ENCODE peak calls at places on chromosome 17, in seven cellular contexts. K is HTR-8/SVneo; Z is activated T-helper 1 cell treated with anti-CD3 and anti-CD28 coated beads, Interleukin-12 subunit alpha, Interleukin-12 subunit beta, Interleukin-2, Interleukin-4 antibody, amounts not matched to agents 30 ng/mL and 10 ng/mL and 1 ng/mL, durations not matched to agents 14 hours and 24 hours and 36 hours; W is suprapubic skin; Q is C1 segment of cervical spinal cord; V is SK-N-SH; G is activated effector memory CD4-positive, alpha-beta T cell treated with Interleukin-2 at 50 U/mL for 16 hours. Y is an unnamed sample.

GRCh38 chr17:4229627-4230026 is 34.2 kb downstream of the ANKFY1 start:
- DNase-seq in K (no peak), Z (no peak), W (peak), Q (peak), V (no peak), G (no peak), Y (no peak)

GRCh38 chr17:74199306-74200092 is 4.0 kb upstream of the RPL38 start:
- DNase-seq in K (peak), Z (peak), W (no peak), Q (peak), V (peak), G (peak), Y (peak)

GRCh38 chr17:58282442-58282841 is 1.7 kb upstream of the MPO start:
- DNase-seq in K (no peak), Z (no peak), W (no peak), Q (no peak), V (no peak), G (no peak), Y (no peak)

GRCh38 chr17:46811978-46812583 is 6.4 kb downstream of the WNT3 start:
- DNase-seq in K (peak), Z (no peak), W (no peak), Q (peak), V (no peak), G (no peak), Y (no peak)

GRCh38 chr17:45775576-45776011 is 8.5 kb upstream of the CRHR1 start:
- DNase-seq in K (peak), Z (no peak), W (no peak), Q (no peak), V (peak), G (no peak), Y (no peak)

GRCh38 chr17:47102914-47103313 is 86.2 kb downstream of the CDC27 start:
- DNase-seq in K (no peak), Z (no peak), W (no peak), Q (no peak), V (no peak), G (no peak), Y (no peak)

GRCh38 chr17:42387663-42388380 is 420 bp downstream of the STAT3 start:
- DNase-seq in K (no peak), Z (peak), W (peak), Q (no peak), V (peak), G (no peak), Y (no peak)

GRCh38 chr17:81966343-81967243 is 5.6 kb upstream of the NOTUM start:
- DNase-seq in K (no peak), Z (no peak), W (no peak), Q (no peak), V (peak), G (no peak), Y (peak)

GRCh38 chr17:81039096-81039495 is 4.1 kb downstream of the BAIAP2 start:
- DNase-seq in K (no peak), Z (no peak), W (no peak), Q (no peak), V (no peak), G (no peak), Y (no peak)

GRCh38 chr17:47275245-47275984 is 21.8 kb downstream of the ITGB3 start:
- DNase-seq in K (no peak), Z (no peak), W (peak), Q (no peak), V (peak), G (no peak), Y (peak)

GRCh38 chr17:4895676-4896331 is 3.5 kb upstream of the C17orf107 start:
- DNase-seq in K (no peak), Z (no peak), W (no peak), Q (no peak), V (no peak), G (no peak), Y (no peak)

GRCh38 chr17:44221072-44221861 is 1.8 kb upstream of the UBTF start:
- DNase-seq in K (peak), Z (peak), W (peak), Q (peak), V (peak), G (peak), Y (peak)

GRCh38 chr17:42623732-42624596 is 14.5 kb downstream of the TUBG1 start:
- DNase-seq in K (no peak), Z (no peak), W (no peak), Q (no peak), V (no peak), G (no peak), Y (no peak)

GRCh38 chr17:696412-696811 is 18.2 kb downstream of the VPS53 start:
- DNase-seq in K (no peak), Z (no peak), W (no peak), Q (no peak), V (peak), G (no peak), Y (peak)

GRCh38 chr17:42819939-42820535 is 4.0 kb downstream of the BECN1 start:
- DNase-seq in K (peak), Z (peak), W (peak), Q (no peak), V (peak), G (peak), Y (peak)

GRCh38 chr17:8186446-8186786 is 3.6 kb downstream of the BORCS6 start:
- DNase-seq in K (no peak), Z (no peak), W (no peak), Q (no peak), V (no peak), G (no peak), Y (no peak)

GRCh38 chr17:40422990-40423611 is 5.4 kb upstream of the TOP2A start:
- DNase-seq in K (no peak), Z (no peak), W (no peak), Q (no peak), V (no peak), G (no peak), Y (no peak)

GRCh38 chr17:27640790-27641189 is 9.8 kb downstream of the LGALS9 start:
- DNase-seq in K (no peak), Z (no peak), W (no peak), Q (no peak), V (no peak), G (no peak), Y (no peak)

GRCh38 chr17:67256075-67256732 is 11.2 kb upstream of the HELZ start:
- DNase-seq in K (no peak), Z (no peak), W (no peak), Q (no peak), V (no peak), G (no peak), Y (no peak)

GRCh38 chr17:39628655-39629493 is 2.1 kb downstream of the PPP1R1B start:
- DNase-seq in K (no peak), Z (no peak), W (no peak), Q (no peak), V (no peak), G (no peak), Y (no peak)

GRCh38 chr17:8140413-8141029 is 11.7 kb downstream of the PER1 start:
- DNase-seq in K (no peak), Z (no peak), W (peak), Q (no peak), V (peak), G (no peak), Y (no peak)

GRCh38 chr17:45221081-45221996 is at the start of gene FMNL1:
- DNase-seq in K (no peak), Z (peak), W (no peak), Q (no peak), V (peak), G (peak), Y (no peak)

GRCh38 chr17:8502100-8502499 is 66.4 kb downstream of the NDEL1 start:
- DNase-seq in K (no peak), Z (no peak), W (no peak), Q (no peak), V (no peak), G (no peak), Y (no peak)

GRCh38 chr17:65081439-65081838 is 24.9 kb upstream of the GNA13 start:
- DNase-seq in K (no peak), Z (no peak), W (no peak), Q (no peak), V (no peak), G (no peak), Y (no peak)

GRCh38 chr17:1871743-1872142 is 41.9 kb downstream of the RPA1 start:
- DNase-seq in K (no peak), Z (peak), W (no peak), Q (no peak), V (no peak), G (no peak), Y (no peak)

GRCh38 chr17:4953461-4953961 is 2.6 kb downstream of the ENO3 start:
- DNase-seq in K (no peak), Z (no peak), W (no peak), Q (no peak), V (no peak), G (no peak), Y (no peak)

GRCh38 chr17:63564562-63564961 is 14.3 kb downstream of the DCAF7 start:
- DNase-seq in K (no peak), Z (no peak), W (no peak), Q (no peak), V (no peak), G (no peak), Y (no peak)

GRCh38 chr17:29567362-29568330 is 809 bp upstream of the ABHD15 start:
- DNase-seq in K (no peak), Z (peak), W (peak), Q (peak), V (peak), G (peak), Y (peak)

GRCh38 chr17:64534187-64534586 is 27.4 kb downstream of the CEP95 start:
- DNase-seq in K (no peak), Z (no peak), W (no peak), Q (no peak), V (no peak), G (no peak), Y (no peak)

GRCh38 chr17:74770498-74771318 is 5.4 kb downstream of the NAT9 start:
- DNase-seq in K (peak), Z (peak), W (no peak), Q (peak), V (peak), G (peak), Y (peak)

GRCh38 chr17:14805348-14805747 is 459.8 kb downstream of the PMP22 start:
- DNase-seq in K (no peak), Z (no peak), W (no peak), Q (no peak), V (no peak), G (no peak), Y (no peak)

GRCh38 chr17:75498726-75499213 is 16.6 kb downstream of the CASKIN2 start:
- DNase-seq in K (no peak), Z (no peak), W (no peak), Q (no peak), V (peak), G (no peak), Y (no peak)

GRCh38 chr17:27424941-27425340 is 31.3 kb upstream of the KSR1 start:
- DNase-seq in K (no peak), Z (no peak), W (no peak), Q (no peak), V (no peak), G (no peak), Y (no peak)

GRCh38 chr17:77499699-77500435 is 359.1 kb downstream of the SEC14L1 start:
- DNase-seq in K (no peak), Z (no peak), W (peak), Q (no peak), V (peak), G (no peak), Y (no peak)

GRCh38 chr17:68433911-68434503 is 23.3 kb downstream of the WIPI1 start:
- DNase-seq in K (no peak), Z (no peak), W (peak), Q (no peak), V (no peak), G (no peak), Y (no peak)

GRCh38 chr17:79919862-79920720 is 80.9 kb upstream of the CBX4 start:
- DNase-seq in K (no peak), Z (no peak), W (no peak), Q (no peak), V (no peak), G (no peak), Y (no peak)

GRCh38 chr17:83084621-83085056 is 5.2 kb downstream of the METRNL start:
- DNase-seq in K (no peak), Z (no peak), W (no peak), Q (no peak), V (no peak), G (no peak), Y (no peak)

GRCh38 chr17:35596072-35596471 is 8.9 kb downstream of the AP2B1 start:
- DNase-seq in K (no peak), Z (no peak), W (no peak), Q (no peak), V (no peak), G (no peak), Y (no peak)

GRCh38 chr17:49574945-49575523 is 637 bp upstream of the NXPH3 start:
- DNase-seq in K (no peak), Z (no peak), W (no peak), Q (no peak), V (peak), G (no peak), Y (no peak)